ENCODE peak calls at places on chromosomes 2 and 18, in seven cellular contexts. D, E, Z, C, K, T and U are unnamed samples.

GRCh38 chr18:56083097-56083865 is 495.3 kb upstream of the TCF4 start:
- DNase-seq in K (no peak), T (peak), Z (peak), E (no peak), D (no peak), C (peak), U (no peak)

GRCh38 chr2:168825149-168825548 is 22.7 kb downstream of the NOSTRIN start:
- DNase-seq in E (no peak), C (no peak), T (no peak), Z (no peak), K (no peak), D (no peak), U (no peak)

GRCh38 chr2:218418717-218419458 is at the start of gene VIL1:
- DNase-seq in K (no peak), Z (no peak), E (no peak), D (no peak), C (no peak), T (no peak), U (no peak)

GRCh38 chr2:219056896-219057708 is 3.6 kb downstream of the IHH start:
- DNase-seq in Z (no peak), C (no peak), D (no peak), E (no peak), T (no peak), K (no peak), U (no peak)

GRCh38 chr2:171995586-171995985 is 4.2 kb upstream of the METAP1D start:
- DNase-seq in D (no peak), T (no peak), K (no peak), E (no peak), C (no peak), Z (peak), U (no peak)

GRCh38 chr2:146927080-146927714 is 917.6 kb upstream of the ACVR2A start:
- DNase-seq in T (peak), D (peak), Z (peak), E (peak), C (no peak), K (peak), U (no peak)

GRCh38 chr2:220335591-220335915 is 708.1 kb downstream of the SLC4A3 start:
- DNase-seq in T (no peak), D (no peak), Z (no peak), C (peak), E (peak), K (no peak), U (no peak)

GRCh38 chr2:39114771-39115170 is 6.1 kb downstream of the SOS1 start:
- DNase-seq in E (no peak), T (no peak), K (no peak), Z (peak), D (no peak), C (no peak), U (no peak)

GRCh38 chr2:134177351-134177931 is 76.4 kb upstream of the MGAT5 start:
- DNase-seq in D (no peak), E (no peak), T (no peak), C (no peak), K (no peak), Z (no peak), U (no peak)

GRCh38 chr18:45825258-45825744 is at the start of gene SIGLEC15:
- DNase-seq in Z (no peak), T (no peak), E (no peak), K (no peak), D (no peak), C (peak), U (no peak)

GRCh38 chr18:46275370-46275769 is 171.2 kb downstream of the HAUS1 start:
- DNase-seq in T (no peak), D (no peak), Z (no peak), K (no peak), C (no peak), E (no peak), U (no peak)

GRCh38 chr2:64179582-64180321 is 35.5 kb upstream of the PELI1 start:
- DNase-seq in Z (no peak), D (no peak), C (no peak), E (no peak), T (no peak), K (no peak), U (no peak)

GRCh38 chr18:1353025-1353424 is 448.4 kb downstream of the ADCYAP1 start:
- DNase-seq in T (no peak), K (no peak), C (no peak), Z (no peak), D (no peak), E (no peak), U (no peak)

GRCh38 chr2:97718051-97718882 is 4.9 kb downstream of the ZAP70 start:
- DNase-seq in T (no peak), E (peak), Z (no peak), D (no peak), C (no peak), K (no peak), U (peak)

GRCh38 chr2:3326871-3327270 is 50.7 kb downstream of the EIPR1 start:
- DNase-seq in K (no peak), T (no peak), D (no peak), Z (no peak), E (no peak), C (no peak), U (no peak)

GRCh38 chr2:15588329-15588919 is 3.2 kb upstream of the DDX1 start:
- DNase-seq in E (peak), T (no peak), D (peak), C (peak), Z (peak), K (peak), U (no peak)

GRCh38 chr2:207423886-207424285 is 105.9 kb upstream of the CREB1 start:
- DNase-seq in E (peak), Z (peak), K (no peak), C (peak), T (no peak), D (no peak), U (peak)